ENCODE peak calls at places on chromosome 20, in four cellular contexts. Q is HepG2, D is SK-N-SH, I is K562. T is an unnamed sample.

GRCh38 chr20:59526242-59527225 is 77.8 kb upstream of the PHACTR3 start:
- DNase-seq in Q (peak; percentile 33), D (peak; percentile 71), I (no peak), T (no peak)

GRCh38 chr20:52529856-52530255 is 338.3 kb upstream of the ZFP64 start:
- DNase-seq in Q (no peak), D (no peak), I (no peak), T (no peak)

GRCh38 chr20:13610205-13610604 is 28.5 kb downstream of the TASP1 start:
- DNase-seq in Q (peak; percentile 41), D (peak; percentile 9), I (peak; percentile 8), T (no peak)

GRCh38 chr20:35698298-35699126 is 640 bp downstream of the NFS1 start:
- DNase-seq in Q (no peak), D (peak; percentile 57), I (peak; percentile 50), T (no peak)

GRCh38 chr20:16017656-16018055 is 555.6 kb downstream of the KIF16B start:
- DNase-seq in Q (no peak), D (no peak), I (no peak), T (no peak)

GRCh38 chr20:24909086-24909780 is 39.8 kb upstream of the CST7 start:
- DNase-seq in Q (no peak), D (peak; percentile 4), I (no peak), T (no peak)

GRCh38 chr20:44420497-44420896 is 55.2 kb upstream of the TTPAL start:
- DNase-seq in Q (no peak), D (no peak), I (no peak), T (no peak)

GRCh38 chr20:24100370-24101011 is 111.9 kb upstream of the GGTLC1 start:
- DNase-seq in Q (peak; percentile 70), D (peak; percentile 53), I (peak; percentile 30), T (no peak)

GRCh38 chr20:31517373-31517772 is 3.1 kb downstream of the HM13 start:
- DNase-seq in Q (peak; percentile 91), D (peak; percentile 57), I (peak; percentile 32), T (no peak)

GRCh38 chr20:18727032-18727508 is 86.5 kb upstream of the SCP2D1 start:
- DNase-seq in Q (no peak), D (no peak), I (no peak), T (no peak)

GRCh38 chr20:1628621-1629020 is 8.8 kb upstream of the SIRPB1 start:
- DNase-seq in Q (no peak), D (no peak), I (no peak), T (no peak)

GRCh38 chr20:64041781-64042771 is 6.1 kb downstream of the C20orf204 start:
- DNase-seq in Q (no peak), D (no peak), I (peak; percentile 58), T (no peak)

GRCh38 chr20:44738779-44739477 is 6.7 kb upstream of the KCNK15 start:
- DNase-seq in Q (peak; percentile 89), D (peak; percentile 88), I (peak; percentile 86), T (peak; percentile 63)

GRCh38 chr20:33068251-33068939 is 11.0 kb upstream of the BPIFB4 start:
- DNase-seq in Q (no peak), D (no peak), I (no peak), T (no peak)

GRCh38 chr20:46001498-46001897 is 7.2 kb upstream of the MMP9 start:
- DNase-seq in Q (no peak), D (no peak), I (no peak), T (no peak)

GRCh38 chr20:56715309-56715708 is 86.2 kb downstream of the TFAP2C start:
- DNase-seq in Q (no peak), D (no peak), I (no peak), T (no peak)

GRCh38 chr20:23503649-23504048 is 12.7 kb downstream of the CST8 start:
- DNase-seq in Q (no peak), D (no peak), I (no peak), T (no peak)

GRCh38 chr20:51880188-51880587 is 77.9 kb upstream of the SALL4 start:
- DNase-seq in Q (no peak), D (no peak), I (no peak), T (no peak)

GRCh38 chr20:42483694-42484303 is 705.9 kb downstream of the PTPRT start:
- DNase-seq in Q (peak; percentile 32), D (peak; percentile 20), I (peak; percentile 71), T (no peak)

GRCh38 chr20:10111144-10111771 is 76.5 kb downstream of the ANKEF1 start:
- DNase-seq in Q (peak; percentile 15), D (no peak), I (no peak), T (no peak)

GRCh38 chr20:37518606-37519507 is 2.2 kb upstream of the NNAT start:
- DNase-seq in Q (no peak), D (no peak), I (no peak), T (no peak)

GRCh38 chr20:40893610-40894242 is 134.9 kb upstream of the TOP1 start:
- DNase-seq in Q (no peak), D (no peak), I (no peak), T (no peak)

GRCh38 chr20:362271-363254 is 15.7 kb downstream of the NRSN2 start:
- DNase-seq in Q (peak; percentile 99), D (peak; percentile 74), I (no peak), T (no peak)

GRCh38 chr20:10339609-10340008 is 94.4 kb downstream of the MKKS start:
- DNase-seq in Q (no peak), D (no peak), I (no peak), T (no peak)

GRCh38 chr20:5364136-5364821 is 47.5 kb upstream of the PROKR2 start:
- DNase-seq in Q (no peak), D (no peak), I (no peak), T (no peak)

GRCh38 chr20:47304287-47304686 is 52.2 kb downstream of the ZMYND8 start:
- DNase-seq in Q (no peak), D (peak; percentile 57), I (no peak), T (no peak)

GRCh38 chr20:10524643-10525042 is 89.5 kb downstream of the SLX4IP start:
- DNase-seq in Q (no peak), D (no peak), I (no peak), T (no peak)

GRCh38 chr20:59027746-59028320 is 4.3 kb downstream of the ATP5F1E start:
- DNase-seq in Q (no peak), D (no peak), I (no peak), T (no peak)

GRCh38 chr20:23583526-23583925 is 15.2 kb upstream of the CST9L start:
- DNase-seq in Q (no peak), D (no peak), I (no peak), T (no peak)

GRCh38 chr20:47124235-47124717 is 229.6 kb downstream of the EYA2 start:
- DNase-seq in Q (no peak), D (no peak), I (no peak), T (no peak)

GRCh38 chr20:57779401-57780003 is 69.7 kb upstream of the PMEPA1 start:
- DNase-seq in Q (no peak), D (no peak), I (no peak), T (no peak)

GRCh38 chr20:3223937-3224680 is 14.8 kb downstream of the ITPA start:
- DNase-seq in Q (no peak), D (no peak), I (no peak), T (no peak)

GRCh38 chr20:3221398-3222226 is 12.3 kb downstream of the ITPA start:
- DNase-seq in Q (no peak), D (no peak), I (no peak), T (no peak)

GRCh38 chr20:3222635-3223600 is 13.6 kb downstream of the ITPA start:
- DNase-seq in Q (peak; percentile 99), D (no peak), I (no peak), T (no peak)

GRCh38 chr20:3213226-3213625 is 3.9 kb downstream of the ITPA start:
- DNase-seq in Q (no peak), D (no peak), I (no peak), T (no peak)

GRCh38 chr20:3218307-3218988 is 9.2 kb downstream of the ITPA start:
- DNase-seq in Q (peak; percentile 75), D (peak; percentile 95), I (peak; percentile 70), T (no peak)
- TF ChIP-seq NFIC in Q (no peak), D (no peak), I (no peak), T (no peak)

DNA sequence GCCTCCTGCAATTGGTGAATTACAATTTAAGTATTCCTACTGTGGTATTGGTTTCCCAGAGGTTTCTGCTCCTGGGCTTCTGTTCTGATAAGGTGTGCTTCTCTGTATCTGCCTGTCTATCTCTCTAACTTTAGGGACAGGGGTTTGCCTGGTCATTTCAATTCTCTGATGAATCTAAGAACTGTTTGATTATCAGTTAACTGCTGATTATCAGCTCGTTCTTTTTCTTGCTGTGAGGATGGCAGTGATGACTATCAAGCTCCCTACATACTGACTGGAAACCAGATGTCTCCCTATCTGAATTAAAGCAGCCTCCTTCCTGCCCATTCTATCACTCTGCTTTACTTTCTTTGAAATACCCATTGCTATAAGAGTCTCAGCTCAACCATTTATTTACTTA is 120.5 kb downstream of the INSM1 start:
- DNase-seq in Q (no peak), D (no peak), I (no peak), T (no peak)
- H3K4me2 ChIP-seq in Q (no peak overlapping the region), D (no peak overlapping the region), I (no peak overlapping the region), T (peak overlapping the region; percentile 63)

DNA sequence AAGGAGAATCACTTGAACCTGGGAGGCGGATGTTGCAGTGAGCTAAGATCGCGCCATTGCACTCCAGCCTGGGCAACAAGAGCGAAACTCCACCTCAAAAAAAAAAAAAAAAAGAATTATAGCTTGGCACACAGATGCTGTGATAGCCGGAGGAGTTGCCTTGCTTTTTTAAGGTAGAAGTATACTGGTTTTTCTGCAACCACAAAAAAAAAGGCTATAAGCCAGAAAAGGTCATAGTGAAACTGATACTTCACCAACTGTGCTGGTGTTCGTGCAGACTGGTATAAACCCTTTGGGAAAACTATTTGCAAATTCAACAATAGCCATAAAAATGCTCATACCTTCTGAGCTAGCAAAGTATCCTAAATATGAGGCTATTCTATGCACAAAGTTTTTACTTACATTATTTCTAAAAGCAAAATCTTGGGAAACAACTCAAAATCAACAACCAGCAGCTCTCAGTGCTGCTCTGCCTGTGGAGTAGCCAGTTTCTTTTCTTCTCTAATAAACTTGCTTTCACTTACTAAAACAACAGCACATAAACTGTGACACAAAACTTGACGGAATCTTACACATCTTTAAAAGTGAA is 44.0 kb downstream of the B4GALT5 start:
- DNase-seq in Q (no peak), D (no peak), I (no peak), T (peak; percentile 85)
- TF ChIP-seq NFIC in Q (no peak), D (no peak), I (no peak), T (peak; percentile 97)

DNA sequence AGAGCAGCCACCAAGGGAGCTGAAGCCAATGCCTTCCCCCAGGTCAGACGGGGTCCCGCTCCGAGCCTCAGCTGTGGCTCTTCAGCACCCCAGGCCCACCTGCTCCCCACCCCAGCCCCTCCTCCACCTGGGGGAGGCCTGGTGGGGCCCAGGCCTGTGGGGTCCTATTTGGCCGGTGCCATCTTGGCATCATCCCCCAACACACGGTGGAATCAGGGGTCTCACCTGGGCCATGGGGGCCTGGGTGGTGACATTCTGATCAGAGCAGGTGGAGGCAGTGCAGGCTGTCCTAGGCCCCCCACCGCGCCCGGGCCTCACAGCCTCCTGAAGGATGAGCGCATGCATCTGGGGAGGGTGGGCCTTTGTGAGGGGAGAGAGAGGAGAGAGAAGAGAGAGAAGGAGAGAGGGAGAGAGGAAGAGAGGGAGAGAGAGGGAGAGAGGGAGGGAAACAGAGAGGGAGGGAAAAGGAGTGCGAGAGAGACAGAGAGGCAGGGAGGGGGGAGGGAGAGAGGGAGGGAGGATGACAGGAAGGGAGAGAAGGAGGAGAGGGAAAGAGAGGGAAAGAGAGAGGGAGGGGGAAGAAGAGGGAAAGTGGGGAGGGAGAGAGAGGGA is 23.9 kb upstream of the RBBP8NL start:
- DNase-seq in Q (no peak), D (no peak), I (no peak), T (no peak)
- H3K4me2 ChIP-seq in Q (no peak overlapping the region), D (no peak overlapping the region), I (no peak overlapping the region), T (no peak overlapping the region)

T was measured in GM12878.